ENCODE peak calls at places on chromosomes 3 and 15, in five cellular contexts. S is cardiac fibroblast, U is kidney, K is GM23338, P is neural progenitor cell. Z is an unnamed sample.

GRCh38 chr3:190073264-190073663 is 47.4 kb downstream of the P3H2 start:
- DNase-seq in S (no peak), U (peak), K (no peak), P (no peak), Z (no peak)

GRCh38 chr3:101695779-101696372 is 9.4 kb upstream of the RPL24 start:
- DNase-seq in S (peak), U (no peak), K (peak), P (peak), Z (no peak)

GRCh38 chr3:46885612-46886011 is 8.1 kb downstream of the PTH1R start:
- DNase-seq in S (no peak), U (no peak), K (no peak), P (no peak), Z (no peak)

GRCh38 chr3:158531334-158531733 is 39.7 kb upstream of the MLF1 start:
- DNase-seq in S (peak), U (no peak), K (no peak), P (no peak), Z (no peak)

GRCh38 chr3:71584216-71585061 is 911 bp upstream of the FOXP1 start:
- DNase-seq in S (peak), U (peak), K (peak), P (peak), Z (peak)

GRCh38 chr15:64854526-64854925 is 12.8 kb downstream of the PLEKHO2 start:
- DNase-seq in S (no peak), U (peak), K (no peak), P (peak), Z (no peak)

GRCh38 chr3:31255007-31255603 is 277.6 kb upstream of the STT3B start:
- DNase-seq in S (no peak), U (no peak), K (no peak), P (no peak), Z (no peak)

GRCh38 chr3:18127181-18127863 is 297.8 kb downstream of the SATB1 start:
- DNase-seq in S (no peak), U (no peak), K (peak), P (no peak), Z (no peak)

GRCh38 chr3:16239776-16240175 is 25.0 kb downstream of the DPH3 start:
- DNase-seq in S (peak), U (no peak), K (no peak), P (peak), Z (no peak)

GRCh38 chr3:42080452-42080872 is 10.7 kb upstream of the TRAK1 start:
- DNase-seq in S (peak), U (no peak), K (no peak), P (no peak), Z (no peak)

GRCh38 chr15:47603026-47603425 is 114.3 kb upstream of the SEMA6D start:
- DNase-seq in S (peak), U (no peak), K (no peak), P (no peak), Z (no peak)

GRCh38 chr3:104437131-104437750 is 929.5 kb upstream of the ALCAM start:
- DNase-seq in S (peak), U (no peak), K (peak), P (no peak), Z (no peak)

GRCh38 chr3:115113367-115113766 is 33.7 kb downstream of the ZBTB20 start:
- DNase-seq in S (peak), U (no peak), K (no peak), P (peak), Z (peak)

GRCh38 chr3:97956051-97956450 is 16.2 kb downstream of the RIOX2 start:
- DNase-seq in S (no peak), U (no peak), K (no peak), P (no peak), Z (no peak)

GRCh38 chr3:105906834-105907233 is 38.0 kb upstream of the CBLB start:
- DNase-seq in S (peak), U (no peak), K (no peak), P (no peak), Z (no peak)

GRCh38 chr15:63600001-63600645 is 2.9 kb downstream of the FBXL22 start:
- DNase-seq in S (no peak), U (no peak), K (peak), P (peak), Z (no peak)

GRCh38 chr3:76700323-76700722 is 339.6 kb upstream of the ROBO2 start:
- DNase-seq in S (no peak), U (no peak), K (no peak), P (no peak), Z (no peak)

GRCh38 chr15:28989239-28989830 is 103.6 kb downstream of the APBA2 start:
- DNase-seq in S (no peak), U (no peak), K (peak), P (peak), Z (no peak)

GRCh38 chr3:151697496-151697895 is 36.2 kb upstream of the AADACL2 start:
- DNase-seq in S (peak), U (no peak), K (no peak), P (no peak), Z (no peak)

GRCh38 chr3:1082024-1082633 is 10.7 kb upstream of the CNTN6 start:
- DNase-seq in S (peak), U (peak), K (peak), P (peak), Z (no peak)

GRCh38 chr3:122094693-122095092 is 39.5 kb downstream of the CD86 start:
- DNase-seq in S (no peak), U (no peak), K (no peak), P (no peak), Z (no peak)

GRCh38 chr3:178350763-178351162 is 185.5 kb upstream of the KCNMB2 start:
- DNase-seq in S (peak), U (no peak), K (no peak), P (no peak), Z (no peak)

GRCh38 chr3:112629425-112629824 is 11.5 kb downstream of the CCDC80 start:
- DNase-seq in S (peak), U (no peak), K (no peak), P (no peak), Z (no peak)

GRCh38 chr3:36603423-36603822 is 160.9 kb downstream of the DCLK3 start:
- DNase-seq in S (no peak), U (no peak), K (no peak), P (no peak), Z (no peak)

GRCh38 chr15:90087454-90088154 is 14.7 kb downstream of the IDH2 start:
- DNase-seq in S (peak), U (peak), K (peak), P (no peak), Z (no peak)

GRCh38 chr3:4695846-4696245 is 202.7 kb downstream of the ITPR1 start:
- DNase-seq in S (no peak), U (no peak), K (no peak), P (no peak), Z (no peak)

GRCh38 chr3:40470706-40471105 is 6.2 kb upstream of the ZNF619 start:
- DNase-seq in S (no peak), U (no peak), K (no peak), P (no peak), Z (no peak)

GRCh38 chr15:71792521-71792920 is 17.8 kb upstream of the NR2E3 start:
- DNase-seq in S (peak), U (no peak), K (no peak), P (no peak), Z (no peak)

GRCh38 chr15:91946914-91947313 is 93.4 kb downstream of the SLCO3A1 start:
- DNase-seq in S (no peak), U (no peak), K (peak), P (peak), Z (no peak)

GRCh38 chr15:91950054-91950453 is 96.5 kb downstream of the SLCO3A1 start:
- DNase-seq in S (no peak), U (no peak), K (no peak), P (no peak), Z (no peak)

GRCh38 chr15:91949361-91949760 is 95.9 kb downstream of the SLCO3A1 start:
- DNase-seq in S (no peak), U (no peak), K (no peak), P (no peak), Z (no peak)

GRCh38 chr15:91947370-91947769 is 93.9 kb downstream of the SLCO3A1 start:
- DNase-seq in S (no peak), U (no peak), K (no peak), P (no peak), Z (no peak)

DNA sequence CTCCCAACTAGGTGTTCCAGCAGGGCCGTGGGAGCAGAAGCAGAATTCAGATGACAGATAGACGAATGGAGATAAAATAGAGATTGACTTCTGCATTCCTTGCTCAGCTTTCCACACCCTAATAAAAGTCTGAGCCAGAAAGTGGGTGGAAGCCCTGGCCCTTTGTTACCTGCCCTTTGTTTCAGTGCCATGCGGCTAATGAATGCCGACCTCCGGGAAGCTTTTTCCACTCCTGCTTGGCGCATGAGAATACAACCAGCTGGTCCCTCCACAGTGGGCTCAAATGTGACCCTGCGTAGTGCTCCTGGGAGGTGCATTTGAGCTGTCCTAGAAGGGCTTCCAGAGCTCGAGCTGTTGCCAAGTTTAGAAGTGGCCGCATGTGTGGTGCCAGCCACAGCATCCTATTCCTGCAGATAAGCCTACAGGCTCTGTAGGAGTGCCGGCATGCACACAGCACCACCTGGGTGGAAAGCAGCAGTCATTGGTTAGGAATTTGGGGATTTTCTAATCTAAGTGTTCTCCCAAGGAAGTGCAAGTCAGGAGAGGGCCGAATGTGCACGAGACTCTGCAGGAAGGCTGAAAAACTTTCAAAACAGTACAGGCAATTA is 94.6 kb downstream of the SLCO3A1 start:
- DNase-seq in S (peak), U (peak), K (peak), P (peak), Z (no peak)
- H3K4me3 ChIP-seq in S (no peak), U (no peak), K (no peak), P (no peak), Z (no peak)

DNA sequence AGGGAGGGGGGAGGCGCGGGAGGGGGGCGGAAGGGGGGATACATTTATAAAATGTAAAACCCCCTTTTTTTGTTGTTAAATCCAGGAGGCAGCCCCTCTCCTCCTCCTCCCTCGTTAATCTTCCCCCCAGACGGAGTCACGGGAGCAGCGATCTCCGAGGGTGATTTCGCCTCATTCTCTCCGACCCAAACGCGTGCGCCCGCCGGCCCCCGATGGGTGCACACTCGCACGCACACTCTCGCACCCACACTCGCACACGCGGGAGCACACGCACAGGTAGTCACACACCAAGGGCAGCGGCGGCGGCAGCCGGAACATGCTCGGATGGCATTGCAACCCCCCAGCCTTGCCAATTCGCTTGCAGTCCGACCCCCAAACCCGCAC is 498 bp downstream of the ANP32A start:
- DNase-seq in S (no peak), U (peak), K (no peak), P (peak), Z (peak)
- TF ChIP-seq CTCF in S (no peak), U (no peak), K (no peak), P (no peak), Z (no peak)

DNA sequence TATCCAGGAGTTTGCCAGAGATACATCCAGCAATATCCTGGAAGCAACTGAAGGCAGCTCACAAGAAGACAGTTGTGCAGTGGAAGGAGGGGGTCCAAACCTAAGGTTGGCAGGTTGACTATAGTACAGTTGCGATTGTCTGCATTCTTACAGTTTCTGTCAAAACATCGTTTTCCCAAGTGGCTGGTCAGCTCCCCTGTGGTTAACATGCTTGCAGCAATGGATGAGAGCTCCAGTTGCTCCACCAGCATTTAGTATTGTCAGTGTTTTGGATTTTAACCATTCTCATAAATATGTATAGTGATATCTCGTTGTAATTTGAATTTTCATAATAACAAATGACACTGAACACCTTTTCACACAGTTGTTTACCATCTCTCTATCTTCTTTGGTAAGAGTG is 31.5 kb downstream of the KLF13 start:
- DNase-seq in S (no peak), U (no peak), K (no peak), P (no peak), Z (no peak)
- H3K4me3 ChIP-seq in S (no peak), U (no peak), K (no peak), P (no peak), Z (no peak)

DNA sequence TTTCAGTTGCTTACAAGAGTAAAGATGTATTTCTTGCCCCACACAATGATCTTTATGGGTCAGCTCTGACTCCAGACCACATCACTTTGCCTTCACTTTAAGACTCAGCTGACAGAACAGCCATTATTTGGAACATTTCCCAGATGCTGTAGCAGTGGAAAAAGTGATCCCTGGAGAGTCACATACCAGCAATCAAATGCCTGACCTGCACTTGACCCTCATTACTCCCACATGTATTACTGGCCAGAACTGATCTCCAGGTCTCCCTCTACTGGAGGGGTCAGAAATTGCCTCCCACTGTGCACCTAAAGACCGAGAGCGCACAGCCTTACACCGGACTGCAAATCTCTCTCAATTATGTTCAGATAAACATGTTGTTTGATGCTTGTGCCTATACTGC is 88.6 kb upstream of the ZNF385D start:
- DNase-seq in S (peak), U (no peak), K (peak), P (no peak), Z (no peak)
- TF ChIP-seq CTCF in S (peak), U (no peak), K (peak), P (peak), Z (peak)

GRCh38 chr3:73502609-73503560 is 121.9 kb downstream of the PDZRN3 start:
- DNase-seq in S (peak), U (peak), K (peak), P (peak), Z (no peak)

GRCh38 chr3:73504255-73504654 is 120.5 kb downstream of the PDZRN3 start:
- DNase-seq in S (no peak), U (no peak), K (no peak), P (no peak), Z (no peak)

GRCh38 chr3:73504852-73505251 is 119.9 kb downstream of the PDZRN3 start:
- DNase-seq in S (no peak), U (no peak), K (no peak), P (no peak), Z (no peak)

GRCh38 chr3:73500321-73500720 is 124.4 kb downstream of the PDZRN3 start:
- DNase-seq in S (no peak), U (no peak), K (no peak), P (peak), Z (no peak)

DNA sequence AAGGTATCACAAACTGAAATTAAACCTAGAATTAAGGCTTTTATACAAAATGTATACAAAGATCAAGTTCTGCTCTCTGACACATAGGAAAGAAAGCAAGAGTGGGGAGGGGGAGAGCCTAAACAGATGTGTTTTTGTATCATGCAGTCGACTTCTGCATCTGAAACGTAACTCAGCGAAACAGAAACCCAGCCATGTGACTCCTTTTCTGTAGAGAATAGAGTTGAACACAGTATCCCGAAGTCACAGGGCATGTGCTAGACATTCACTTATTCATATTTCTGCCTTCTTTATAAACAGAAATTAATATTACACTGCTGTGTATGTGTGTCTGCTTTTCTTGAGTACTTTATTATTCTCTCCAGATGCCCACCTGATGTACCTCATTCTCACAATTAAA is 121.0 kb downstream of the PDZRN3 start:
- DNase-seq in S (no peak), U (no peak), K (no peak), P (no peak), Z (no peak)
- H3K4me3 ChIP-seq in S (no peak), U (no peak), K (no peak), P (no peak), Z (no peak)

DNA sequence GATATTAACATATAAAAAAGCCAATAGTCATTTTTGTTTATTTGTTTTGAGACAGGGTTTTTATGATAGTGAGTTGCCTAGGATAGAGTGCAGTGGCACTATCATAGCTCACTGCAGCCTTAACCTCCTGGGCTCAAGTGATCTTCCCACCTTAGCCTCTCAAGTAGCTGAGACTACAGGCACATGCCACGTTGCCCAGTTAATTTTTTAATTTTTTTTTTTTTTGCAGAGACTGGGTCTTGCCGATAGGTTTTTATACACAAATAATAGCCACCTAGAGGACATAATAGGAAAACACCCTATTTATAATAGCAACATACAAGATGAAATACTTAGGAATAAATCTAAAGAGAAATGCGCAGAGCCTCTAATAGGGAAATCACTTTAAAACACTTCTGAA is 13.3 kb downstream of the EIF3J start:
- DNase-seq in S (peak), U (no peak), K (no peak), P (no peak), Z (no peak)
- TF ChIP-seq CTCF in S (peak), U (no peak), K (peak), P (peak), Z (peak)

DNA sequence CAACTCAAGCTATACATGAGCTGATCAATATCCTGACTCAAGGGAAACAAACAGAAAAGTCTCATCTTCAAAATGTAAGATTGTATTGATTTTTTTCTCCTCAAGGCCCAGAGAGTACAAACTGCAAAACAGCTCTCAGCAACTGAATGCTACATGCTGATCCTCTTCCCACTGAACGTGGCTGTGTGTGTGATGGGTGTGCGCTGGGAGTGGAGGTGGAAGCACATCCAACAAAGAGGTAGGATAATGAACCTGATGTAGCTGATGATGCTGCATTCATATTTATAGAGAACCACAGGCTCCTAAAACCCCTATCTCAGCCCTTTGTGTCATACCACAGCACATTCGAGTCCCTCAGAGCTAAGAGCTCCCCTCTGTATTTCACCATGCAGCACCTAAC is 56.8 kb downstream of the GABRB3 start:
- DNase-seq in S (no peak), U (no peak), K (no peak), P (no peak), Z (no peak)
- H3K4me3 ChIP-seq in S (no peak), U (no peak), K (no peak), P (no peak), Z (no peak)

DNA sequence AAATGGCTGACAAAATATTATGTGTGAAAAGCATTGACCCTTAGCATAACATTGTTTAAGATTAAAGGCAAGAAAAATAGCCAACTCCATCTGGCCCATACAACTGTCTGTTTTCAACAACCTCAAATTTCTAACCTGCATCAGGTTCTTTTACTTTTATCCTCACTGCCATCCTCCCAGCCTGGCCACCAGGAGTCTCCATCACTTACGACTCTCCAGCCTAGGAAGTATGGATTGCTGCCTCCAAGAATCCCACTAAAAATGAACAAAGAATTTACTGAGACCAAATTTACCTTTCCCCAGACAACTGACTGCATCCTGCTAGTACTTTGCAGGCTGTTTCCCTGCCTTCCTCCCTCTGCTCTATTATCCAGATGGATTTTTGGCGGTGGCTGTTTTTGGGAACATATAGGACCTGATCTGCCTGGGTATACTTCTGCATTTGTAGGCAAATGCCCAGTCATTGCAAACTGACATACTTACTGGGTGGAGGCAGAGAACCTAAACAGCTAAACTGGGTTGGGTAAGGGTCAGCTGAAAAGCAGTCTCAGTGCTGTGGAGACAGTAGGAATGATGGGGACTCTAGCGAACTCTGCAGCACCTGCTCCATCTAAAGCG is 144.2 kb downstream of the GHSR start:
- DNase-seq in S (no peak), U (no peak), K (peak), P (no peak), Z (no peak)
- TF ChIP-seq CTCF in S (peak), U (no peak), K (peak), P (peak), Z (no peak)

GRCh38 chr3:173618148-173618547 is 220.6 kb downstream of the NLGN1 start:
- DNase-seq in S (no peak), U (no peak), K (no peak), P (no peak), Z (no peak)
- H3K4me3 ChIP-seq in S (no peak), U (no peak), K (no peak), P (no peak), Z (no peak)